ENCODE peak calls at places on chromosomes 6 and 20, in four cellular contexts. T is activated CD8-positive, alpha-beta T cell treated with anti-CD3 and anti-CD28 coated beads, Interleukin-2, amount 10 ng/mL, durations not matched to agents 7 days and 5 days; A is left cardiac atrium; H is activated T-cell treated with anti-CD3 and anti-CD28 coated beads, Interleukin-2, amount 50 U/mL, for 4 hours. U is an unnamed sample.

GRCh38 chr6:53813096-53813495 is 18.3 kb downstream of the LRRC1 start:
- ATAC-seq in T (no peak), A (peak), H (no peak), U (no peak)

GRCh38 chr6:105209950-105210706 is 30.3 kb upstream of the POPDC3 start:
- ATAC-seq in T (no peak), A (no peak), H (no peak), U (peak)

GRCh38 chr20:31673943-31674463 is 36.3 kb downstream of the COX4I2 start:
- ATAC-seq in T (peak), A (no peak), H (no peak), U (no peak)

GRCh38 chr20:21048841-21049273 is 57.3 kb downstream of the LINC00237 start:
- ATAC-seq in T (peak), A (peak), H (peak), U (peak)

GRCh38 chr20:42483694-42484303 is 705.9 kb downstream of the PTPRT start:
- ATAC-seq in T (no peak), A (peak), H (no peak), U (no peak)

GRCh38 chr6:27901801-27902200 is 10.4 kb downstream of the OR2B2 start:
- ATAC-seq in T (no peak), A (no peak), H (no peak), U (no peak)

GRCh38 chr6:17869753-17870050 is 117.7 kb downstream of the KIF13A start:
- ATAC-seq in T (no peak), A (no peak), H (no peak), U (no peak)

GRCh38 chr6:155418017-155418749 is 37.5 kb downstream of the NOX3 start:
- ATAC-seq in T (peak), A (peak), H (peak), U (peak)

GRCh38 chr6:132659082-132659481 is at the start of gene TAAR1:
- ATAC-seq in T (no peak), A (no peak), H (no peak), U (no peak)

GRCh38 chr20:11453430-11453829 is 464.3 kb upstream of the BTBD3 start:
- ATAC-seq in T (no peak), A (no peak), H (no peak), U (peak)

GRCh38 chr6:86581833-86582232 is 355.5 kb upstream of the HTR1E start:
- ATAC-seq in T (no peak), A (no peak), H (no peak), U (no peak)

GRCh38 chr6:82720992-82721391 is 344.6 kb downstream of the UBE3D start:
- ATAC-seq in T (no peak), A (no peak), H (no peak), U (no peak)

GRCh38 chr20:33338465-33339258 is 55.6 kb downstream of the BPIFB1 start:
- ATAC-seq in T (no peak), A (no peak), H (no peak), U (no peak)

GRCh38 chr6:5851261-5851757 is 155.4 kb downstream of the NRN1 start:
- ATAC-seq in T (peak), A (peak), H (peak), U (no peak)

GRCh38 chr6:151391471-151392428 is at the start of gene ZBTB2:
- ATAC-seq in T (peak), A (peak), H (peak), U (peak)

GRCh38 chr6:1129141-1129540 is 182.8 kb upstream of the FOXQ1 start:
- ATAC-seq in T (no peak), A (peak), H (no peak), U (no peak)

GRCh38 chr20:31595380-31595653 is 9.8 kb upstream of the ID1 start:
- ATAC-seq in T (no peak), A (no peak), H (no peak), U (no peak)

GRCh38 chr20:22984611-22985010 is 50.5 kb upstream of the SSTR4 start:
- ATAC-seq in T (no peak), A (peak), H (no peak), U (no peak)

GRCh38 chr6:63573899-63574553 is 1.7 kb downstream of the LOC128125822 start:
- ATAC-seq in T (no peak), A (no peak), H (peak), U (peak)

GRCh38 chr6:20680697-20681165 is 146.5 kb downstream of the CDKAL1 start:
- ATAC-seq in T (no peak), A (no peak), H (no peak), U (peak)

GRCh38 chr6:13248053-13248452 is 80.3 kb downstream of the TBC1D7 start:
- ATAC-seq in T (no peak), A (no peak), H (no peak), U (peak)

GRCh38 chr6:55276745-55277627 is 50.3 kb upstream of the GFRAL start:
- ATAC-seq in T (no peak), A (peak), H (no peak), U (peak)

U was measured in SK-N-SH treated with all-trans-retinoic acid at 6 μM for 48 hours.